ENCODE peak calls at places on chromosome 7, in seven cellular contexts. One of them, this sample, is unnamed.

GRCh38 chr7:143351060-143351459 is 11.5 kb downstream of the FAM131B start:
- DNase-seq in fibroblast of lung: no peak
- DNase-seq in lung: no peak
- DNase-seq in A549: no peak
- DNase-seq in ovary: no peak
- DNase-seq in IMR-90: no peak
- DNase-seq in upper lobe of right lung: no peak
- DNase-seq in this sample: no peak

GRCh38 chr7:96016056-96016455 is 243.7 kb downstream of the DYNC1I1 start:
- DNase-seq in fibroblast of lung: no peak
- DNase-seq in lung: no peak
- DNase-seq in A549: no peak
- DNase-seq in ovary: no peak
- DNase-seq in IMR-90: no peak
- DNase-seq in upper lobe of right lung: no peak
- DNase-seq in this sample: no peak

GRCh38 chr7:122885583-122886356 is 490 bp downstream of the CADPS2 start:
- DNase-seq in fibroblast of lung: peak
- DNase-seq in lung: peak
- DNase-seq in A549: peak
- DNase-seq in ovary: peak
- DNase-seq in IMR-90: no peak
- DNase-seq in upper lobe of right lung: peak
- DNase-seq in this sample: no peak

GRCh38 chr7:4835398-4836205 is 26.2 kb downstream of the PAPOLB start:
- DNase-seq in fibroblast of lung: no peak
- DNase-seq in lung: no peak
- DNase-seq in A549: no peak
- DNase-seq in ovary: no peak
- DNase-seq in IMR-90: no peak
- DNase-seq in upper lobe of right lung: no peak
- DNase-seq in this sample: no peak

GRCh38 chr7:101399759-101400158 is 37.1 kb downstream of the COL26A1 start:
- DNase-seq in fibroblast of lung: no peak
- DNase-seq in lung: no peak
- DNase-seq in A549: no peak
- DNase-seq in ovary: no peak
- DNase-seq in IMR-90: peak
- DNase-seq in upper lobe of right lung: no peak
- DNase-seq in this sample: no peak

GRCh38 chr7:109751241-109751640 is 1181.6 kb downstream of the DNAJB9 start:
- DNase-seq in fibroblast of lung: peak
- DNase-seq in lung: no peak
- DNase-seq in A549: peak
- DNase-seq in ovary: no peak
- DNase-seq in IMR-90: peak
- DNase-seq in upper lobe of right lung: no peak
- DNase-seq in this sample: no peak

GRCh38 chr7:22639400-22639799 is 87.6 kb upstream of the IL6 start:
- DNase-seq in fibroblast of lung: peak
- DNase-seq in lung: no peak
- DNase-seq in A549: no peak
- DNase-seq in ovary: no peak
- DNase-seq in IMR-90: peak
- DNase-seq in upper lobe of right lung: no peak
- DNase-seq in this sample: no peak

GRCh38 chr7:153320728-153321127 is 561.2 kb downstream of the ACTR3B start:
- DNase-seq in fibroblast of lung: no peak
- DNase-seq in lung: no peak
- DNase-seq in A549: no peak
- DNase-seq in ovary: no peak
- DNase-seq in IMR-90: no peak
- DNase-seq in upper lobe of right lung: no peak
- DNase-seq in this sample: no peak

GRCh38 chr7:87370660-87371180 is 25.3 kb downstream of the CROT start:
- DNase-seq in fibroblast of lung: peak
- DNase-seq in lung: no peak
- DNase-seq in A549: no peak
- DNase-seq in ovary: no peak
- DNase-seq in IMR-90: peak
- DNase-seq in upper lobe of right lung: no peak
- DNase-seq in this sample: peak

GRCh38 chr7:28068811-28069216 is 111.8 kb downstream of the JAZF1 start:
- DNase-seq in fibroblast of lung: peak
- DNase-seq in lung: no peak
- DNase-seq in A549: peak
- DNase-seq in ovary: no peak
- DNase-seq in IMR-90: peak
- DNase-seq in upper lobe of right lung: no peak
- DNase-seq in this sample: no peak

GRCh38 chr7:32428546-32428945 is 61.6 kb downstream of the LSM5 start:
- DNase-seq in fibroblast of lung: no peak
- DNase-seq in lung: no peak
- DNase-seq in A549: no peak
- DNase-seq in ovary: no peak
- DNase-seq in IMR-90: no peak
- DNase-seq in upper lobe of right lung: no peak
- DNase-seq in this sample: no peak

GRCh38 chr7:131222171-131222570 is 105.5 kb upstream of the MKLN1 start:
- DNase-seq in fibroblast of lung: no peak
- DNase-seq in lung: no peak
- DNase-seq in A549: no peak
- DNase-seq in ovary: no peak
- DNase-seq in IMR-90: no peak
- DNase-seq in upper lobe of right lung: no peak
- DNase-seq in this sample: no peak

GRCh38 chr7:26159243-26159642 is 7.2 kb downstream of the NFE2L3 start:
- DNase-seq in fibroblast of lung: no peak
- DNase-seq in lung: no peak
- DNase-seq in A549: no peak
- DNase-seq in ovary: no peak
- DNase-seq in IMR-90: no peak
- DNase-seq in upper lobe of right lung: no peak
- DNase-seq in this sample: no peak

GRCh38 chr7:323410-323809 is 33.4 kb downstream of the FOXL3 start:
- DNase-seq in fibroblast of lung: no peak
- DNase-seq in lung: no peak
- DNase-seq in A549: no peak
- DNase-seq in ovary: no peak
- DNase-seq in IMR-90: no peak
- DNase-seq in upper lobe of right lung: no peak
- DNase-seq in this sample: no peak

GRCh38 chr7:29311314-29311713 is 116.7 kb downstream of the CHN2 start:
- DNase-seq in fibroblast of lung: no peak
- DNase-seq in lung: no peak
- DNase-seq in A549: no peak
- DNase-seq in ovary: no peak
- DNase-seq in IMR-90: no peak
- DNase-seq in upper lobe of right lung: no peak
- DNase-seq in this sample: no peak

GRCh38 chr7:45070254-45070642 is 18.5 kb downstream of the NACAD start:
- DNase-seq in fibroblast of lung: no peak
- DNase-seq in lung: no peak
- DNase-seq in A549: no peak
- DNase-seq in ovary: no peak
- DNase-seq in IMR-90: no peak
- DNase-seq in upper lobe of right lung: no peak
- DNase-seq in this sample: no peak

GRCh38 chr7:45067582-45067981 is 21.2 kb downstream of the NACAD start:
- DNase-seq in fibroblast of lung: no peak
- DNase-seq in lung: no peak
- DNase-seq in A549: no peak
- DNase-seq in ovary: no peak
- DNase-seq in IMR-90: no peak
- DNase-seq in upper lobe of right lung: no peak
- DNase-seq in this sample: no peak

GRCh38 chr7:45068236-45069023 is 20.3 kb downstream of the NACAD start:
- DNase-seq in fibroblast of lung: no peak
- DNase-seq in lung: no peak
- DNase-seq in A549: no peak
- DNase-seq in ovary: no peak
- DNase-seq in IMR-90: no peak
- DNase-seq in upper lobe of right lung: no peak
- DNase-seq in this sample: no peak

GRCh38 chr7:45071528-45071927 is 17.2 kb downstream of the NACAD start:
- DNase-seq in fibroblast of lung: no peak
- DNase-seq in lung: no peak
- DNase-seq in A549: no peak
- DNase-seq in ovary: no peak
- DNase-seq in IMR-90: no peak
- DNase-seq in upper lobe of right lung: no peak
- DNase-seq in this sample: no peak

GRCh38 chr7:45069444-45070253 is 19.1 kb downstream of the NACAD start:
- DNase-seq in fibroblast of lung: no peak
- DNase-seq in lung: no peak
- DNase-seq in A549: peak
- DNase-seq in ovary: no peak
- DNase-seq in IMR-90: no peak
- DNase-seq in upper lobe of right lung: no peak
- DNase-seq in this sample: no peak
- TF ChIP-seq CTCF in fibroblast of lung: no peak
- TF ChIP-seq CTCF in lung: no peak
- TF ChIP-seq CTCF in A549: no peak
- TF ChIP-seq CTCF in ovary: no peak
- TF ChIP-seq CTCF in IMR-90: no peak
- TF ChIP-seq CTCF in upper lobe of right lung: no peak
- TF ChIP-seq CTCF in this sample: no peak

DNA sequence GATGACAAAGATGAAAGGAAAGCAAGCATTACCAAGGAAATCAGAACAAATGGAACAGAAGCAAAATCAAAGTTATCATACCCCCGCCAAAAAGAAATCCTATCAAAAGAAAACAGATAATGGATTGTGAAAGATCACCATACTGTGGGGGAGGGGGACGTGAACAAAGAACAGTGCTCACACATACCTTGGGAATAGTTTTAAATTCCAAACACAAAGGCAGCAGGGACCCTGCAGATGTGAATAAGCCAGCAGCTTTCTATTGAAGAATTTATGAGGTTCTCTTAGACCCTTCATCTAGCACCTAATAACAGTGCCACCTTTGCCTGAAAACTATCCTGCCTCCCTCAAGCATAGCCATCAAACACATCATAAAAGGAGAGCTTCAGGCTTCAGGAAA is 94.0 kb downstream of the AKR1D1 start:
- DNase-seq in fibroblast of lung: no peak
- DNase-seq in lung: no peak
- DNase-seq in A549: no peak
- DNase-seq in ovary: no peak
- DNase-seq in IMR-90: no peak
- DNase-seq in upper lobe of right lung: no peak
- DNase-seq in this sample: no peak
- H3K4me3 ChIP-seq in fibroblast of lung: no peak
- H3K4me3 ChIP-seq in lung: no peak
- H3K4me3 ChIP-seq in A549: no peak
- H3K4me3 ChIP-seq in ovary: no peak
- H3K4me3 ChIP-seq in IMR-90: no peak
- H3K4me3 ChIP-seq in upper lobe of right lung: no peak
- H3K4me3 ChIP-seq in this sample: no peak

GRCh38 chr7:116167177-116167576 is 43.2 kb upstream of the TES start:
- DNase-seq in fibroblast of lung: no peak
- DNase-seq in lung: no peak
- DNase-seq in A549: no peak
- DNase-seq in ovary: no peak
- DNase-seq in IMR-90: no peak
- DNase-seq in upper lobe of right lung: no peak
- DNase-seq in this sample: no peak
- TF ChIP-seq CTCF in fibroblast of lung: no peak
- TF ChIP-seq CTCF in lung: no peak
- TF ChIP-seq CTCF in A549: no peak
- TF ChIP-seq CTCF in ovary: no peak
- TF ChIP-seq CTCF in IMR-90: no peak
- TF ChIP-seq CTCF in upper lobe of right lung: no peak
- TF ChIP-seq CTCF in this sample: no peak

GRCh38 chr7:47293884-47294568 is 287.9 kb downstream of the TNS3 start:
- DNase-seq in fibroblast of lung: peak
- DNase-seq in lung: no peak
- DNase-seq in A549: no peak
- DNase-seq in ovary: no peak
- DNase-seq in IMR-90: peak
- DNase-seq in upper lobe of right lung: no peak
- DNase-seq in this sample: no peak

GRCh38 chr7:47290466-47290865 is 291.4 kb downstream of the TNS3 start:
- DNase-seq in fibroblast of lung: no peak
- DNase-seq in lung: no peak
- DNase-seq in A549: no peak
- DNase-seq in ovary: no peak
- DNase-seq in IMR-90: no peak
- DNase-seq in upper lobe of right lung: no peak
- DNase-seq in this sample: no peak

GRCh38 chr7:47292832-47293309 is 289.0 kb downstream of the TNS3 start:
- DNase-seq in fibroblast of lung: peak
- DNase-seq in lung: no peak
- DNase-seq in A549: no peak
- DNase-seq in ovary: no peak
- DNase-seq in IMR-90: peak
- DNase-seq in upper lobe of right lung: no peak
- DNase-seq in this sample: peak

GRCh38 chr7:47290867-47291266 is 291.0 kb downstream of the TNS3 start:
- DNase-seq in fibroblast of lung: no peak
- DNase-seq in lung: no peak
- DNase-seq in A549: no peak
- DNase-seq in ovary: no peak
- DNase-seq in IMR-90: no peak
- DNase-seq in upper lobe of right lung: no peak
- DNase-seq in this sample: no peak

GRCh38 chr7:47291461-47292051 is 290.4 kb downstream of the TNS3 start:
- DNase-seq in fibroblast of lung: peak
- DNase-seq in lung: no peak
- DNase-seq in A549: peak
- DNase-seq in ovary: no peak
- DNase-seq in IMR-90: peak
- DNase-seq in upper lobe of right lung: no peak
- DNase-seq in this sample: no peak
- H3K4me3 ChIP-seq in fibroblast of lung: no peak
- H3K4me3 ChIP-seq in lung: no peak
- H3K4me3 ChIP-seq in A549: no peak
- H3K4me3 ChIP-seq in ovary: no peak
- H3K4me3 ChIP-seq in IMR-90: no peak
- H3K4me3 ChIP-seq in upper lobe of right lung: no peak
- H3K4me3 ChIP-seq in this sample: no peak

GRCh38 chr7:40047661-40048060 is 86.8 kb downstream of the MPLKIP start:
- DNase-seq in fibroblast of lung: no peak
- DNase-seq in lung: no peak
- DNase-seq in A549: no peak
- DNase-seq in ovary: no peak
- DNase-seq in IMR-90: no peak
- DNase-seq in upper lobe of right lung: no peak
- DNase-seq in this sample: no peak
- TF ChIP-seq CTCF in fibroblast of lung: peak
- TF ChIP-seq CTCF in lung: no peak
- TF ChIP-seq CTCF in A549: peak
- TF ChIP-seq CTCF in ovary: no peak
- TF ChIP-seq CTCF in IMR-90: peak
- TF ChIP-seq CTCF in upper lobe of right lung: no peak
- TF ChIP-seq CTCF in this sample: peak

GRCh38 chr7:102913846-102914245 is 1.0 kb downstream of the LRRC17 start:
- DNase-seq in fibroblast of lung: peak
- DNase-seq in lung: no peak
- DNase-seq in A549: no peak
- DNase-seq in ovary: peak
- DNase-seq in IMR-90: no peak
- DNase-seq in upper lobe of right lung: no peak
- DNase-seq in this sample: no peak
- H3K4me3 ChIP-seq in fibroblast of lung: peak
- H3K4me3 ChIP-seq in lung: no peak
- H3K4me3 ChIP-seq in A549: no peak
- H3K4me3 ChIP-seq in ovary: peak
- H3K4me3 ChIP-seq in IMR-90: peak
- H3K4me3 ChIP-seq in upper lobe of right lung: no peak
- H3K4me3 ChIP-seq in this sample: no peak

GRCh38 chr7:77935652-77936348 is 137.2 kb downstream of the PHTF2 start:
- DNase-seq in fibroblast of lung: peak
- DNase-seq in lung: no peak
- DNase-seq in A549: peak
- DNase-seq in ovary: no peak
- DNase-seq in IMR-90: no peak
- DNase-seq in upper lobe of right lung: no peak
- DNase-seq in this sample: no peak
- TF ChIP-seq CTCF in fibroblast of lung: peak
- TF ChIP-seq CTCF in lung: no peak
- TF ChIP-seq CTCF in A549: peak
- TF ChIP-seq CTCF in ovary: no peak
- TF ChIP-seq CTCF in IMR-90: peak
- TF ChIP-seq CTCF in upper lobe of right lung: peak
- TF ChIP-seq CTCF in this sample: no peak

This sample was measured in LNCaP clone FGC.